ENCODE peak calls at places on chromosome 1, in eight cellular contexts. One of them, this sample, is unnamed.

GRCh38 chr1:233631810-233632375 is 18.0 kb downstream of the KCNK1 start:
- DNase-seq in psoas muscle: no peak
- DNase-seq in activated CD8-positive, alpha-beta T cell treated with anti-CD3 and anti-CD28 coated beads for 36 hours: no peak
- DNase-seq in WERI-Rb-1: no peak
- DNase-seq in GM13977: no peak
- DNase-seq in astrocyte of the cerebellum: no peak
- DNase-seq in GM20000: no peak
- DNase-seq in fibroblast of mammary gland: no peak
- DNase-seq in this sample: no peak

GRCh38 chr1:198876371-198876871 is 237.6 kb downstream of the PTPRC start:
- DNase-seq in psoas muscle: no peak
- DNase-seq in activated CD8-positive, alpha-beta T cell treated with anti-CD3 and anti-CD28 coated beads for 36 hours: no peak
- DNase-seq in WERI-Rb-1: no peak
- DNase-seq in GM13977: no peak
- DNase-seq in astrocyte of the cerebellum: peak
- DNase-seq in GM20000: no peak
- DNase-seq in fibroblast of mammary gland: no peak
- DNase-seq in this sample: no peak

GRCh38 chr1:234721476-234722266 is 111.7 kb upstream of the IRF2BP2 start:
- DNase-seq in psoas muscle: no peak
- DNase-seq in activated CD8-positive, alpha-beta T cell treated with anti-CD3 and anti-CD28 coated beads for 36 hours: no peak
- DNase-seq in WERI-Rb-1: no peak
- DNase-seq in GM13977: no peak
- DNase-seq in astrocyte of the cerebellum: peak
- DNase-seq in GM20000: no peak
- DNase-seq in fibroblast of mammary gland: peak
- DNase-seq in this sample: no peak

GRCh38 chr1:31549807-31550620 is 26.3 kb upstream of the TINAGL1 start:
- DNase-seq in psoas muscle: no peak
- DNase-seq in activated CD8-positive, alpha-beta T cell treated with anti-CD3 and anti-CD28 coated beads for 36 hours: no peak
- DNase-seq in WERI-Rb-1: no peak
- DNase-seq in GM13977: peak
- DNase-seq in astrocyte of the cerebellum: no peak
- DNase-seq in GM20000: peak
- DNase-seq in fibroblast of mammary gland: peak
- DNase-seq in this sample: no peak

GRCh38 chr1:205191127-205191577 is 20.4 kb downstream of the DSTYK start:
- DNase-seq in psoas muscle: no peak
- DNase-seq in activated CD8-positive, alpha-beta T cell treated with anti-CD3 and anti-CD28 coated beads for 36 hours: no peak
- DNase-seq in WERI-Rb-1: peak
- DNase-seq in GM13977: no peak
- DNase-seq in astrocyte of the cerebellum: no peak
- DNase-seq in GM20000: no peak
- DNase-seq in fibroblast of mammary gland: no peak
- DNase-seq in this sample: no peak

GRCh38 chr1:37240897-37241296 is 206.6 kb upstream of the GRIK3 start:
- DNase-seq in psoas muscle: no peak
- DNase-seq in activated CD8-positive, alpha-beta T cell treated with anti-CD3 and anti-CD28 coated beads for 36 hours: no peak
- DNase-seq in WERI-Rb-1: peak
- DNase-seq in GM13977: no peak
- DNase-seq in astrocyte of the cerebellum: no peak
- DNase-seq in GM20000: no peak
- DNase-seq in fibroblast of mammary gland: no peak
- DNase-seq in this sample: no peak

GRCh38 chr1:68975534-68975933 is 478.7 kb upstream of the DEPDC1 start:
- DNase-seq in psoas muscle: no peak
- DNase-seq in activated CD8-positive, alpha-beta T cell treated with anti-CD3 and anti-CD28 coated beads for 36 hours: no peak
- DNase-seq in WERI-Rb-1: no peak
- DNase-seq in GM13977: no peak
- DNase-seq in astrocyte of the cerebellum: no peak
- DNase-seq in GM20000: no peak
- DNase-seq in fibroblast of mammary gland: no peak
- DNase-seq in this sample: no peak

GRCh38 chr1:4963251-4963650 is 308.8 kb downstream of the AJAP1 start:
- DNase-seq in psoas muscle: no peak
- DNase-seq in activated CD8-positive, alpha-beta T cell treated with anti-CD3 and anti-CD28 coated beads for 36 hours: no peak
- DNase-seq in WERI-Rb-1: no peak
- DNase-seq in GM13977: no peak
- DNase-seq in astrocyte of the cerebellum: no peak
- DNase-seq in GM20000: no peak
- DNase-seq in fibroblast of mammary gland: peak
- DNase-seq in this sample: no peak

GRCh38 chr1:70220517-70221240 is 501 bp upstream of the SRSF11 start:
- DNase-seq in psoas muscle: no peak
- DNase-seq in activated CD8-positive, alpha-beta T cell treated with anti-CD3 and anti-CD28 coated beads for 36 hours: no peak
- DNase-seq in WERI-Rb-1: no peak
- DNase-seq in GM13977: no peak
- DNase-seq in astrocyte of the cerebellum: no peak
- DNase-seq in GM20000: no peak
- DNase-seq in fibroblast of mammary gland: no peak
- DNase-seq in this sample: no peak

GRCh38 chr1:208053661-208054060 is 142.7 kb upstream of the CD34 start:
- DNase-seq in psoas muscle: no peak
- DNase-seq in activated CD8-positive, alpha-beta T cell treated with anti-CD3 and anti-CD28 coated beads for 36 hours: no peak
- DNase-seq in WERI-Rb-1: no peak
- DNase-seq in GM13977: no peak
- DNase-seq in astrocyte of the cerebellum: no peak
- DNase-seq in GM20000: no peak
- DNase-seq in fibroblast of mammary gland: no peak
- DNase-seq in this sample: no peak

GRCh38 chr1:184002071-184002470 is 35.5 kb downstream of the COLGALT2 start:
- DNase-seq in psoas muscle: no peak
- DNase-seq in activated CD8-positive, alpha-beta T cell treated with anti-CD3 and anti-CD28 coated beads for 36 hours: no peak
- DNase-seq in WERI-Rb-1: peak
- DNase-seq in GM13977: no peak
- DNase-seq in astrocyte of the cerebellum: peak
- DNase-seq in GM20000: no peak
- DNase-seq in fibroblast of mammary gland: peak
- DNase-seq in this sample: no peak

GRCh38 chr1:116556289-116557006 is 14.4 kb downstream of the CD58 start:
- DNase-seq in psoas muscle: no peak
- DNase-seq in activated CD8-positive, alpha-beta T cell treated with anti-CD3 and anti-CD28 coated beads for 36 hours: peak
- DNase-seq in WERI-Rb-1: no peak
- DNase-seq in GM13977: no peak
- DNase-seq in astrocyte of the cerebellum: peak
- DNase-seq in GM20000: peak
- DNase-seq in fibroblast of mammary gland: peak
- DNase-seq in this sample: no peak

GRCh38 chr1:12121212-12122000 is 45.4 kb upstream of the TNFRSF1B start:
- DNase-seq in psoas muscle: no peak
- DNase-seq in activated CD8-positive, alpha-beta T cell treated with anti-CD3 and anti-CD28 coated beads for 36 hours: peak
- DNase-seq in WERI-Rb-1: no peak
- DNase-seq in GM13977: no peak
- DNase-seq in astrocyte of the cerebellum: peak
- DNase-seq in GM20000: no peak
- DNase-seq in fibroblast of mammary gland: peak
- DNase-seq in this sample: no peak

GRCh38 chr1:201051399-201051798 is 27.9 kb upstream of the KIF21B start:
- DNase-seq in psoas muscle: no peak
- DNase-seq in activated CD8-positive, alpha-beta T cell treated with anti-CD3 and anti-CD28 coated beads for 36 hours: peak
- DNase-seq in WERI-Rb-1: no peak
- DNase-seq in GM13977: no peak
- DNase-seq in astrocyte of the cerebellum: no peak
- DNase-seq in GM20000: no peak
- DNase-seq in fibroblast of mammary gland: no peak
- DNase-seq in this sample: no peak

GRCh38 chr1:24331961-24332673 is 13.0 kb downstream of the GRHL3 start:
- DNase-seq in psoas muscle: no peak
- DNase-seq in activated CD8-positive, alpha-beta T cell treated with anti-CD3 and anti-CD28 coated beads for 36 hours: no peak
- DNase-seq in WERI-Rb-1: no peak
- DNase-seq in GM13977: no peak
- DNase-seq in astrocyte of the cerebellum: no peak
- DNase-seq in GM20000: no peak
- DNase-seq in fibroblast of mammary gland: no peak
- DNase-seq in this sample: no peak

GRCh38 chr1:17181785-17182464 is 23.0 kb upstream of the PADI1 start:
- DNase-seq in psoas muscle: no peak
- DNase-seq in activated CD8-positive, alpha-beta T cell treated with anti-CD3 and anti-CD28 coated beads for 36 hours: peak
- DNase-seq in WERI-Rb-1: no peak
- DNase-seq in GM13977: no peak
- DNase-seq in astrocyte of the cerebellum: no peak
- DNase-seq in GM20000: no peak
- DNase-seq in fibroblast of mammary gland: no peak
- DNase-seq in this sample: no peak

GRCh38 chr1:108708726-108709660 is 3.7 kb upstream of the FNDC7 start:
- DNase-seq in psoas muscle: no peak
- DNase-seq in activated CD8-positive, alpha-beta T cell treated with anti-CD3 and anti-CD28 coated beads for 36 hours: peak
- DNase-seq in WERI-Rb-1: peak
- DNase-seq in GM13977: peak
- DNase-seq in astrocyte of the cerebellum: no peak
- DNase-seq in GM20000: peak
- DNase-seq in fibroblast of mammary gland: peak
- DNase-seq in this sample: no peak

GRCh38 chr1:65265296-65266271 is 43.8 kb upstream of the DNAJC6 start:
- DNase-seq in psoas muscle: no peak
- DNase-seq in activated CD8-positive, alpha-beta T cell treated with anti-CD3 and anti-CD28 coated beads for 36 hours: peak
- DNase-seq in WERI-Rb-1: peak
- DNase-seq in GM13977: peak
- DNase-seq in astrocyte of the cerebellum: no peak
- DNase-seq in GM20000: peak
- DNase-seq in fibroblast of mammary gland: peak
- DNase-seq in this sample: peak

GRCh38 chr1:12587981-12588620 is 29.9 kb downstream of the DHRS3 start:
- DNase-seq in psoas muscle: no peak
- DNase-seq in activated CD8-positive, alpha-beta T cell treated with anti-CD3 and anti-CD28 coated beads for 36 hours: no peak
- DNase-seq in WERI-Rb-1: no peak
- DNase-seq in GM13977: no peak
- DNase-seq in astrocyte of the cerebellum: no peak
- DNase-seq in GM20000: no peak
- DNase-seq in fibroblast of mammary gland: peak
- DNase-seq in this sample: no peak

GRCh38 chr1:224769987-224770693 is 154.0 kb downstream of the CNIH3 start:
- DNase-seq in psoas muscle: no peak
- DNase-seq in activated CD8-positive, alpha-beta T cell treated with anti-CD3 and anti-CD28 coated beads for 36 hours: no peak
- DNase-seq in WERI-Rb-1: no peak
- DNase-seq in GM13977: no peak
- DNase-seq in astrocyte of the cerebellum: peak
- DNase-seq in GM20000: no peak
- DNase-seq in fibroblast of mammary gland: peak
- DNase-seq in this sample: no peak

GRCh38 chr1:29581256-29581655 is 344.9 kb downstream of the PTPRU start:
- DNase-seq in psoas muscle: no peak
- DNase-seq in activated CD8-positive, alpha-beta T cell treated with anti-CD3 and anti-CD28 coated beads for 36 hours: no peak
- DNase-seq in WERI-Rb-1: no peak
- DNase-seq in GM13977: no peak
- DNase-seq in astrocyte of the cerebellum: peak
- DNase-seq in GM20000: no peak
- DNase-seq in fibroblast of mammary gland: no peak
- DNase-seq in this sample: no peak

GRCh38 chr1:119452085-119452484 is 37.1 kb downstream of the HSD3B2 start:
- DNase-seq in psoas muscle: no peak
- DNase-seq in activated CD8-positive, alpha-beta T cell treated with anti-CD3 and anti-CD28 coated beads for 36 hours: no peak
- DNase-seq in WERI-Rb-1: no peak
- DNase-seq in GM13977: no peak
- DNase-seq in astrocyte of the cerebellum: no peak
- DNase-seq in GM20000: no peak
- DNase-seq in fibroblast of mammary gland: no peak
- DNase-seq in this sample: no peak

GRCh38 chr1:119451158-119451557 is 36.2 kb downstream of the HSD3B2 start:
- DNase-seq in psoas muscle: no peak
- DNase-seq in activated CD8-positive, alpha-beta T cell treated with anti-CD3 and anti-CD28 coated beads for 36 hours: no peak
- DNase-seq in WERI-Rb-1: no peak
- DNase-seq in GM13977: no peak
- DNase-seq in astrocyte of the cerebellum: no peak
- DNase-seq in GM20000: no peak
- DNase-seq in fibroblast of mammary gland: no peak
- DNase-seq in this sample: no peak

GRCh38 chr1:119447344-119447743 is 32.4 kb downstream of the HSD3B2 start:
- DNase-seq in psoas muscle: no peak
- DNase-seq in activated CD8-positive, alpha-beta T cell treated with anti-CD3 and anti-CD28 coated beads for 36 hours: no peak
- DNase-seq in WERI-Rb-1: no peak
- DNase-seq in GM13977: no peak
- DNase-seq in astrocyte of the cerebellum: no peak
- DNase-seq in GM20000: no peak
- DNase-seq in fibroblast of mammary gland: no peak
- DNase-seq in this sample: no peak

GRCh38 chr1:119449964-119450363 is 35.0 kb downstream of the HSD3B2 start:
- DNase-seq in psoas muscle: no peak
- DNase-seq in activated CD8-positive, alpha-beta T cell treated with anti-CD3 and anti-CD28 coated beads for 36 hours: no peak
- DNase-seq in WERI-Rb-1: peak
- DNase-seq in GM13977: no peak
- DNase-seq in astrocyte of the cerebellum: no peak
- DNase-seq in GM20000: no peak
- DNase-seq in fibroblast of mammary gland: peak
- DNase-seq in this sample: no peak

DNA sequence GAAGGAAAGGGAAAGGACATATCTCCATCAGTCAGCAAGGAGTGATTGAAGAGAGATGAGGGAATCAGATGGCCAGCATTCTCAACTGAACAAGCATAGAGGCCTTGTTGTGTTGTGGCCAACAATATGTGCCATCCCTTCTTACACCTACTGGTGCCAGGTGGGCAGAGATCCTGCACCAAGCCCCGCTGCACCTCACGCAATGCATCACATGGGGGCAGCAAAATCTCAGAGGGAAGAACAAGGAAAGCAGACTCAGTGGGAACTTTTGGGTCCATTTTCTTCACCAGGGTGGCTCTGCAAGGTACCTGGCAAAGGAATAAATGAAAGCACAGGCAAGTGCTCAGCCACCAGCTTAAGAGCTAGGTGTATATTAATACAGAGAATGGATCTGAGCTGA is 33.2 kb downstream of the HSD3B2 start:
- DNase-seq in psoas muscle: no peak
- DNase-seq in activated CD8-positive, alpha-beta T cell treated with anti-CD3 and anti-CD28 coated beads for 36 hours: no peak
- DNase-seq in WERI-Rb-1: peak
- DNase-seq in GM13977: no peak
- DNase-seq in astrocyte of the cerebellum: no peak
- DNase-seq in GM20000: no peak
- DNase-seq in fibroblast of mammary gland: no peak
- DNase-seq in this sample: no peak
- TF ChIP-seq CTCF in psoas muscle: no peak
- TF ChIP-seq CTCF in activated CD8-positive, alpha-beta T cell treated with anti-CD3 and anti-CD28 coated beads for 36 hours: no peak
- TF ChIP-seq CTCF in WERI-Rb-1: peak
- TF ChIP-seq CTCF in GM13977: peak
- TF ChIP-seq CTCF in astrocyte of the cerebellum: peak
- TF ChIP-seq CTCF in GM20000: no peak
- TF ChIP-seq CTCF in fibroblast of mammary gland: peak
- TF ChIP-seq CTCF in this sample: peak

GRCh38 chr1:39949891-39950290 is 5.1 kb upstream of the MFSD2A start:
- DNase-seq in psoas muscle: no peak
- DNase-seq in activated CD8-positive, alpha-beta T cell treated with anti-CD3 and anti-CD28 coated beads for 36 hours: no peak
- DNase-seq in WERI-Rb-1: no peak
- DNase-seq in GM13977: no peak
- DNase-seq in astrocyte of the cerebellum: no peak
- DNase-seq in GM20000: no peak
- DNase-seq in fibroblast of mammary gland: no peak
- DNase-seq in this sample: no peak
- TF ChIP-seq CTCF in psoas muscle: no peak
- TF ChIP-seq CTCF in activated CD8-positive, alpha-beta T cell treated with anti-CD3 and anti-CD28 coated beads for 36 hours: no peak
- TF ChIP-seq CTCF in WERI-Rb-1: no peak
- TF ChIP-seq CTCF in GM13977: no peak
- TF ChIP-seq CTCF in astrocyte of the cerebellum: no peak
- TF ChIP-seq CTCF in GM20000: no peak
- TF ChIP-seq CTCF in fibroblast of mammary gland: no peak
- TF ChIP-seq CTCF in this sample: no peak

GRCh38 chr1:153658400-153659174 is at the start of gene SNAPIN:
- DNase-seq in psoas muscle: peak
- DNase-seq in activated CD8-positive, alpha-beta T cell treated with anti-CD3 and anti-CD28 coated beads for 36 hours: peak
- DNase-seq in WERI-Rb-1: peak
- DNase-seq in GM13977: peak
- DNase-seq in astrocyte of the cerebellum: peak
- DNase-seq in GM20000: peak
- DNase-seq in fibroblast of mammary gland: peak
- DNase-seq in this sample: peak
- TF ChIP-seq CTCF in psoas muscle: no peak
- TF ChIP-seq CTCF in activated CD8-positive, alpha-beta T cell treated with anti-CD3 and anti-CD28 coated beads for 36 hours: no peak
- TF ChIP-seq CTCF in WERI-Rb-1: peak
- TF ChIP-seq CTCF in GM13977: no peak
- TF ChIP-seq CTCF in astrocyte of the cerebellum: no peak
- TF ChIP-seq CTCF in GM20000: no peak
- TF ChIP-seq CTCF in fibroblast of mammary gland: no peak
- TF ChIP-seq CTCF in this sample: no peak

GRCh38 chr1:40952744-40953315 is 26.7 kb upstream of the CTPS1 start:
- DNase-seq in psoas muscle: no peak
- DNase-seq in activated CD8-positive, alpha-beta T cell treated with anti-CD3 and anti-CD28 coated beads for 36 hours: no peak
- DNase-seq in WERI-Rb-1: no peak
- DNase-seq in GM13977: no peak
- DNase-seq in astrocyte of the cerebellum: no peak
- DNase-seq in GM20000: no peak
- DNase-seq in fibroblast of mammary gland: no peak
- DNase-seq in this sample: no peak
- TF ChIP-seq CTCF in psoas muscle: no peak
- TF ChIP-seq CTCF in activated CD8-positive, alpha-beta T cell treated with anti-CD3 and anti-CD28 coated beads for 36 hours: peak
- TF ChIP-seq CTCF in WERI-Rb-1: no peak
- TF ChIP-seq CTCF in GM13977: peak
- TF ChIP-seq CTCF in astrocyte of the cerebellum: no peak
- TF ChIP-seq CTCF in GM20000: no peak
- TF ChIP-seq CTCF in fibroblast of mammary gland: no peak
- TF ChIP-seq CTCF in this sample: no peak